ENCODE peak calls at places on chromosomes 12 and 14, in seven cellular contexts. R is transverse colon, W is stomach, M is breast epithelium, N is HCT116, C is GM12878, S is suprapubic skin. K is an unnamed sample.

GRCh38 chr12:98343002-98343567 is 172.3 kb upstream of the TMPO start:
- DNase-seq in R (no peak), S (no peak), W (no peak), N (no peak), C (no peak), M (no peak), K (no peak)

GRCh38 chr14:21978999-21979314 is 305.3 kb upstream of the OR4E1 start:
- DNase-seq in M (no peak), R (no peak), N (no peak), S (no peak), C (no peak), W (no peak), K (no peak)

GRCh38 chr12:108814462-108815211 is 42.7 kb downstream of the SSH1 start:
- DNase-seq in W (no peak), R (no peak), C (no peak), N (no peak), M (peak), S (no peak), K (no peak)

GRCh38 chr12:80632835-80633234 is 74.6 kb upstream of the MYF6 start:
- DNase-seq in M (no peak), W (no peak), N (no peak), C (no peak), S (no peak), R (no peak), K (no peak)

GRCh38 chr12:95648990-95649791 is 97.9 kb upstream of the USP44 start:
- DNase-seq in R (no peak), M (peak), W (no peak), C (no peak), S (no peak), N (peak), K (no peak)

GRCh38 chr12:121295123-121295745 is 1.3 kb downstream of the CAMKK2 start:
- DNase-seq in S (no peak), M (no peak), N (no peak), R (no peak), W (no peak), C (no peak), K (no peak)

GRCh38 chr12:111457071-111457470 is 51.3 kb downstream of the SH2B3 start:
- DNase-seq in S (peak), W (no peak), R (no peak), M (peak), N (no peak), C (no peak), K (no peak)

GRCh38 chr14:42541535-42542001 is 934.9 kb downstream of the LRFN5 start:
- DNase-seq in M (no peak), S (no peak), N (no peak), R (no peak), W (no peak), C (no peak), K (no peak)

GRCh38 chr12:29428630-29429029 is 47.7 kb upstream of the ERGIC2 start:
- DNase-seq in C (peak), N (peak), S (no peak), W (no peak), M (no peak), R (no peak), K (no peak)

GRCh38 chr14:21098134-21098891 is at the start of gene ZNF219:
- DNase-seq in W (peak), S (peak), R (peak), N (no peak), C (no peak), M (peak), K (no peak)

GRCh38 chr12:56129210-56129691 is 1.2 kb downstream of the ESYT1 start:
- DNase-seq in W (peak), N (no peak), C (no peak), S (peak), R (peak), M (peak), K (no peak)

GRCh38 chr14:61151276-61151675 is 129.9 kb downstream of the TMEM30B start:
- DNase-seq in M (no peak), N (no peak), R (no peak), C (no peak), W (no peak), S (no peak), K (no peak)

GRCh38 chr12:32107376-32108267 is 975 bp downstream of the BICD1 start:
- DNase-seq in C (no peak), S (no peak), R (peak), W (no peak), N (peak), M (peak), K (no peak)

GRCh38 chr12:43858096-43858495 is 22.2 kb downstream of the TMEM117 start:
- DNase-seq in W (no peak), M (peak), R (no peak), S (no peak), C (no peak), N (no peak), K (no peak)

GRCh38 chr14:72847721-72848120 is 46.2 kb downstream of the DPF3 start:
- DNase-seq in M (no peak), S (no peak), C (no peak), R (no peak), N (peak), W (no peak), K (no peak)
- TF ChIP-seq POLR2AphosphoS5 in M (no peak), S (no peak), C (no peak), R (no peak), N (no peak), W (no peak), K (no peak)

GRCh38 chr12:13596714-13597113 is 384.7 kb downstream of the GRIN2B start:
- DNase-seq in C (no peak), W (no peak), S (no peak), N (no peak), R (no peak), M (no peak), K (no peak)

GRCh38 chr12:13597837-13598236 is 383.6 kb downstream of the GRIN2B start:
- DNase-seq in N (no peak), S (no peak), M (no peak), C (no peak), W (no peak), R (no peak), K (no peak)

GRCh38 chr12:13595536-13596450 is 385.6 kb downstream of the GRIN2B start:
- DNase-seq in W (no peak), R (no peak), S (no peak), C (no peak), N (no peak), M (no peak), K (no peak)

GRCh38 chr12:13594731-13595514 is 386.5 kb downstream of the GRIN2B start:
- DNase-seq in R (no peak), M (no peak), N (no peak), W (no peak), C (no peak), S (no peak), K (no peak)

GRCh38 chr12:13597166-13597565 is 384.2 kb downstream of the GRIN2B start:
- DNase-seq in R (no peak), S (no peak), N (no peak), M (no peak), W (no peak), C (no peak), K (no peak)
- TF ChIP-seq POLR2AphosphoS5 in R (no peak), S (no peak), N (no peak), M (no peak), W (no peak), C (no peak), K (no peak)

GRCh38 chr12:132428872-132429121 is 61.2 kb upstream of the FBRSL1 start:
- DNase-seq in S (no peak), R (no peak), W (peak), M (no peak), N (no peak), C (no peak), K (no peak)

GRCh38 chr12:132430838-132431826 is 58.8 kb upstream of the FBRSL1 start:
- DNase-seq in R (peak), S (no peak), W (no peak), C (no peak), N (no peak), M (no peak), K (no peak)

GRCh38 chr12:132429932-132430643 is 59.9 kb upstream of the FBRSL1 start:
- DNase-seq in C (no peak), M (no peak), R (peak), W (peak), N (peak), S (no peak), K (no peak)

GRCh38 chr12:132427999-132428871 is 61.7 kb upstream of the FBRSL1 start:
- DNase-seq in C (no peak), N (no peak), W (peak), S (no peak), M (peak), R (no peak), K (no peak)

GRCh38 chr12:132429122-132429931 is 60.6 kb upstream of the FBRSL1 start:
- DNase-seq in R (no peak), C (no peak), W (peak), N (no peak), M (no peak), S (no peak), K (no peak)
- TF ChIP-seq POLR2AphosphoS5 in R (no peak), C (no peak), W (no peak), N (no peak), M (no peak), S (no peak), K (no peak)

GRCh38 chr14:81517798-81518398 is 15.8 kb downstream of the SEL1L start:
- DNase-seq in M (peak), R (peak), N (no peak), S (no peak), C (no peak), W (no peak), K (no peak)
- TF ChIP-seq POLR2AphosphoS5 in M (no peak), R (no peak), N (no peak), S (no peak), C (no peak), W (peak), K (no peak)

GRCh38 chr14:69045857-69046351 is 66.8 kb upstream of the ACTN1 start:
- DNase-seq in S (no peak), R (no peak), M (no peak), N (no peak), W (no peak), C (no peak), K (no peak)
- TF ChIP-seq POLR2AphosphoS5 in S (no peak), R (no peak), M (no peak), N (no peak), W (no peak), C (no peak), K (no peak)

DNA sequence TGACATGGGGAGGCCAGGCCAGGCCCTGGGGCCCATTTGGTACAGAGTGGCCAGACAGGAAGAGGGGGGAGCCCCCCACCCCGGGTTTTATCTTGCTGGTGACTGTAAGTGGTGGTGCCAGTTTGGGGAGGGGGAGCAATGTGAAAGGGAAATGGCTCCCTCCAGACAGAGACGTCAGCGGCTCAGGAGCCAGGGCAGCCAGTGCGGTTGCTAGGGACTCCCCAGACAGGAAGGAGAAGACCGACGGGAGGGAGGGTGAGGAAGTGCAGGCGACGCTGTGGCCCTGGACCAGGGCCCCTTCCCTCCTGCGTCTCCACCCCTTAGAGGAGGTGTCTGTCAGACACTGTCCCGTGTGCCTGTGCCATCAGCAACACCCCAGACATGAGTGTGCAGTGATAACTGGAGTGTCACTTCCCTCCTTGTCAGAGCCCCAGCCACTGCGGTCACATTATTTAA is 7.0 kb downstream of the VASH1 start:
- DNase-seq in N (no peak), S (peak), C (peak), M (peak), W (peak), R (peak), K (no peak)
- TF ChIP-seq POLR2AphosphoS5 in N (no peak), S (no peak), C (no peak), M (no peak), W (peak), R (no peak), K (no peak)

K was measured in Panc1.